ENCODE peak calls at places on chromosomes 7 and 10, in four cellular contexts. S is ecto neural progenitor cell, A is aorta, N is SHP77 treated with DMSO at 0.1 percent for 48 hours. G is an unnamed sample.

GRCh38 chr10:11339660-11340059 is 271.8 kb downstream of the USP6NL start:
- DNase-seq in S (no peak), A (no peak), N (no peak), G (no peak)

GRCh38 chr7:17963281-17963680 is 23.0 kb upstream of the SNX13 start:
- DNase-seq in S (no peak), A (no peak), N (no peak), G (no peak)

GRCh38 chr7:91264924-91265681 is 870 bp downstream of the FZD1 start:
- DNase-seq in S (peak; percentile 69), A (peak; percentile 86), N (no peak), G (peak; percentile 86)

GRCh38 chr10:112209534-112210200 is 26.1 kb upstream of the GPAM start:
- DNase-seq in S (no peak), A (no peak), N (no peak), G (no peak)

GRCh38 chr10:128739937-128740336 is 613.7 kb upstream of the MKI67 start:
- DNase-seq in S (no peak), A (no peak), N (no peak), G (no peak)

GRCh38 chr10:63935705-63936104 is 414.5 kb downstream of the REEP3 start:
- DNase-seq in S (no peak), A (no peak), N (no peak), G (no peak)

GRCh38 chr7:127447326-127447945 is 54.9 kb upstream of the ZNF800 start:
- DNase-seq in S (no peak), A (no peak), N (no peak), G (no peak)

GRCh38 chr10:78442836-78443550 is 409.3 kb downstream of the RPS24 start:
- DNase-seq in S (no peak), A (no peak), N (no peak), G (no peak)

GRCh38 chr10:77763453-77764430 is 126.1 kb upstream of the KCNMA1 start:
- DNase-seq in S (no peak), A (no peak), N (no peak), G (no peak)

GRCh38 chr7:83976302-83976701 is 218.3 kb downstream of the SEMA3A start:
- DNase-seq in S (no peak), A (no peak), N (peak; percentile 18), G (no peak)

GRCh38 chr7:35553498-35553897 is 141.4 kb downstream of the HERPUD2 start:
- DNase-seq in S (peak; percentile 23), A (no peak), N (no peak), G (no peak)

GRCh38 chr7:132755538-132756481 is 179.5 kb upstream of the PLXNA4 start:
- DNase-seq in S (no peak), A (no peak), N (no peak), G (no peak)

GRCh38 chr10:127550861-127551260 is 1.8 kb downstream of the NPS start:
- DNase-seq in S (no peak), A (no peak), N (no peak), G (no peak)

GRCh38 chr7:117375380-117375779 is 51.9 kb downstream of the ASZ1 start:
- DNase-seq in S (no peak), A (no peak), N (no peak), G (no peak)

GRCh38 chr7:2245883-2246679 is 4.1 kb downstream of the NUDT1 start:
- DNase-seq in S (no peak), A (no peak), N (no peak), G (no peak)

GRCh38 chr10:98391578-98391991 is 23.4 kb downstream of the PYROXD2 start:
- DNase-seq in S (no peak), A (peak; percentile 89), N (no peak), G (no peak)

GRCh38 chr7:73433924-73434700 is 534 bp downstream of the FZD9 start:
- DNase-seq in S (no peak), A (no peak), N (no peak), G (no peak)

GRCh38 chr10:11446895-11447294 is 164.6 kb downstream of the USP6NL start:
- DNase-seq in S (no peak), A (no peak), N (no peak), G (no peak)

GRCh38 chr10:6678211-6678803 is 98.2 kb upstream of the PRKCQ start:
- DNase-seq in S (peak; percentile 57), A (peak; percentile 75), N (peak; percentile 1), G (no peak)

GRCh38 chr10:7634142-7634894 is 32.4 kb downstream of the ITIH5 start:
- DNase-seq in S (no peak), A (no peak), N (no peak), G (no peak)

GRCh38 chr10:35523670-35524225 is 81.4 kb upstream of the GJD4 start:
- DNase-seq in S (no peak), A (no peak), N (no peak), G (no peak)

GRCh38 chr7:8719102-8719501 is 285.7 kb downstream of the NXPH1 start:
- DNase-seq in S (no peak), A (no peak), N (peak; percentile 18), G (no peak)

GRCh38 chr7:150727381-150727780 is 9.8 kb upstream of the GIMAP5 start:
- DNase-seq in S (no peak), A (no peak), N (no peak), G (no peak)

GRCh38 chr10:78913219-78914059 is 155.3 kb upstream of the ZMIZ1 start:
- DNase-seq in S (peak; percentile 79), A (peak; percentile 79), N (no peak), G (peak; percentile 61)

GRCh38 chr7:14085901-14086300 is 96.4 kb upstream of the ETV1 start:
- DNase-seq in S (no peak), A (no peak), N (no peak), G (no peak)

G was measured in chondrocyte.